ENCODE peak calls at places on chromosomes 2 and 18, in eight cellular contexts. Y is Karpas-422; M is pancreas; O is IMR-90; S is tibial nerve; L is breast epithelium; U is CD4-positive, alpha-beta memory T cell; I is colonic mucosa. F is an unnamed sample. For H3K4me1, the result is how much of the 10 kb centered on the place peaks cover.

GRCh38 chr18:67590571-67591141 is 74.1 kb upstream of the DSEL start:
- DNase-seq in Y (peak), M (no peak), O (peak), S (no peak), L (no peak), U (no peak), I (no peak), F (no peak)

GRCh38 chr2:183903026-183903425 is 695.3 kb upstream of the ZNF804A start:
- DNase-seq in Y (no peak), M (no peak), O (no peak), S (no peak), L (no peak), U (no peak), I (no peak), F (no peak)

GRCh38 chr2:147538088-147538487 is 306.7 kb upstream of the ACVR2A start:
- DNase-seq in Y (no peak), M (no peak), O (peak), S (no peak), L (no peak), U (no peak), I (no peak), F (no peak)

GRCh38 chr2:98654702-98655488 is 46.5 kb downstream of the UNC50 start:
- DNase-seq in Y (no peak), M (no peak), O (no peak), S (no peak), L (no peak), U (peak), I (no peak), F (no peak)

GRCh38 chr2:168825149-168825548 is 22.7 kb downstream of the NOSTRIN start:
- DNase-seq in Y (no peak), M (no peak), O (no peak), S (no peak), L (no peak), U (no peak), I (no peak), F (no peak)

GRCh38 chr2:241095594-241096290 is 6.3 kb downstream of the MTERF4 start:
- DNase-seq in Y (no peak), M (no peak), O (no peak), S (no peak), L (no peak), U (peak), I (no peak), F (no peak)

GRCh38 chr18:61628085-61628484 is 264.7 kb downstream of the RNF152 start:
- DNase-seq in Y (no peak), M (no peak), O (peak), S (no peak), L (no peak), U (no peak), I (no peak), F (no peak)

GRCh38 chr2:80061881-80062280 is 242.7 kb downstream of the LRRTM1 start:
- DNase-seq in Y (no peak), M (no peak), O (no peak), S (no peak), L (no peak), U (no peak), I (no peak), F (no peak)

GRCh38 chr2:233353769-233354499 is at the start of gene DGKD:
- DNase-seq in Y (peak), M (peak), O (no peak), S (peak), L (no peak), U (peak), I (peak), F (peak)

DNA sequence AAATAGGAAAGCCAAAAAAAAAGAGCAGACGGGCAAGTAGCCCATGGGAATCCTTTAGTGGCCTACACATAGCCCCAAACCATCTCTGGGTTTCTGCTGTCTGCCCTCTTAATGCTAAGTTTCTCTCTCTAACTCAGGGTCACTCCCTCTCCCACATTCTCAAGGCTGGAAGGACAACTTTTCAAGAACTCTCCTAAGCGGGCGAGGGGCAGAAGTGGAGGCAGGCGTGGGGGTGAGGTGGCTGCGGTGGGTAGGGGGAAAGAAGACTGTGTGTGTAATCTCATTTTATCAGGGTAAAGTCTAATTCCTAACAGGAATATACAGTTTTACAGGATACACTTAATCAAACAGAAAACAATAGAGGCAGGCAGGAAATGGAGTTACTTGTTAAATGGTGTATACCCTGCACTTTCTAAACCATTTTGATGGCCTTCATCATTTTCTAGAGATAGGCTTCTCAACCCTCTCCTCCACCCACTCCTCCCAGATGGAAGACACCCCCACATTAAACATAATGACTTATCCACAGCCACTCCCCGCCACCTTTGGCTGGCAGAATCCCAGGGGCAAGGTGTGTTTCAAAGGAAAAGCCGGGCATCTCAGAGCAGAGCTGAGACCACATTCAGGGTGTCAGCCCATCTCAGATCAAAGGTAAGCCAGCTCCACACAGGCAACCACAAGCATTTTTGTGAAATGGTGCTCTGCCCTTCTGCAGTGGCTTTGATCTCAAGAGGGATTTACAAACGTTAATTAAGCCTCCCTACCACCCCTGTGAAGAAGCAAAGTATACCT is 6.8 kb downstream of the SMAD7 start:
- DNase-seq in Y (no peak), M (no peak), O (no peak), S (no peak), L (no peak), U (peak), I (peak), F (no peak)
- H3K4me1 ChIP-seq in Y (under half), M (half or more), O (half or more), S (half or more), L (under half), U (half or more), I (under half), F (half or more)

DNA sequence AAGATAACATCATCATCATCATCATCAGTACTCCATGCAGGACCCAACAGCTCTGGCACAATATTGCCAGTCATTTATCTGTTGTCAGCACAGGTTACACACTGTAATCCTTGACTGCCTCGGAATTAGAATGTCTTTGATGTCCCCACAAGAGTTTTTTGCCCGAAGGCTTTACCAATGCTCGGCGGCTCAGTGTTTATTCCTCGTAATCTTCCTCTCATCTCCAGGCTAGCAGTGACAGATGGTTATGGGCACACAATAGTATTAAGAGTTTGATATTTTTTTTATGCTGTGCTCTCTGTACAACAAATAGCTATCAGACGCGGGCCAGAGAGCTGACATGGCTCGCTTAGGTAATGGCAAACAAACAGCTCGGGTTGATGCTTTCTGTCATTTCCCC is 515.2 kb downstream of the ZEB2 start:
- DNase-seq in Y (no peak), M (no peak), O (no peak), S (no peak), L (no peak), U (no peak), I (no peak), F (no peak)
- H3K4me1 ChIP-seq in Y (under half), M (under half), O (under half), S (under half), L (under half), U (under half), I (under half), F (under half)

DNA sequence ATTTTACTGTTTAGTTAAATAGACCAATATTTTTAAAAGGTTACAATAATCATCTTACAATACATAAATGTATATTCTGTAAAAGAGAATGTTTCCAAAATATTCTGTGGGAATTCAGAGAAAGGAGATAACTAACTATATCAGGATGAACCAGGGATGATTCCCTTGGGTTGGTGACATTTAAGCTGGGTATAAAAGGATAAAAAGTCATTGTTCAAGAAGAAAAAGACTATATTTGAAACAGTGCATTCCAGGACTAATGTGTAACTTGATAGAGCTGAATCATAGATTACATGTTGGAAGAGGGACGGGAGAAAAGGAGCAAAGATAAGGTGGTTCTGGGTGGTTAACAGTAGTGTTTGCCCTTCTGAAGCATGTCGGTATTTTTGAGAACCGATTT is 10.1 kb downstream of the RASGRP3 start:
- DNase-seq in Y (no peak), M (no peak), O (no peak), S (no peak), L (no peak), U (no peak), I (no peak), F (no peak)
- H3K4me1 ChIP-seq in Y (under half), M (under half), O (under half), S (under half), L (under half), U (under half), I (under half), F (under half)

DNA sequence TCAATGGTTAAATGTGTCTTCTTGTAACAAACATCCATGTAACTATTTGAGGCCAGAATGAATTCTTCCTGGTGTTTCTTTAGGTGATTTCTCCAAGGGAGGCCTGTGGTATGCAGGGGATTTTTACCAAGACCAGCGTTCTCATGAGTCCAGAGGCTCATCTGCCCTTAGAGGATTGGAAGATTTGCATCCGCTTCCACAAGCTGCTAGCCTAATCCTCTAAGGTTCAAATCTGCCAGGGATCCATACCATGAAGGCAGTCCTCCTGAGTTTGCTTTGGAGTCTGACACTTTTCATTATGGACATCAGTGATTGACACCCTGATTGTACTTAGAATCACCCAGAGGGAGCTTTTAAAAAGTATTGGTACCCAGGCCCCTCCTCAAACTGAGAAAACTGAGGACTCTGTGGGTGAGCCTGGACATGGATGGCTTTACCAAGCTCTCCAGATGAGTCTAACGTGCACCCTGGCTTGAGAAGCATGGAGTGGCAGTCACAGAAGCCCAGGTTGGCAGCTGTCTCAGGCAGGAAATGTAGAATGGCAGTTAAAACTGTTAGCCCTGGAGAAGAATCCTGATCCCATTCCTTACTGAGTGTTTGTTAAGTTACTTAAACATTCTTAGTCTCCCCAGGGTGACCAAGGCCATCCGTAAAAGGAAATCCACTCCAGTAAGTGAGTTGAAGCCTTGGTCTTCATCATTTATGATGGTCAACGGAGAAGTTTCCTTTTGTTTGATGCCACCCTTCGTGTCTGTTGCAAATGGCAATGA is 95.3 kb upstream of the RMDN2 start:
- DNase-seq in Y (no peak), M (no peak), O (no peak), S (no peak), L (no peak), U (no peak), I (no peak), F (no peak)
- H3K4me1 ChIP-seq in Y (under half), M (under half), O (under half), S (under half), L (under half), U (under half), I (under half), F (under half)

DNA sequence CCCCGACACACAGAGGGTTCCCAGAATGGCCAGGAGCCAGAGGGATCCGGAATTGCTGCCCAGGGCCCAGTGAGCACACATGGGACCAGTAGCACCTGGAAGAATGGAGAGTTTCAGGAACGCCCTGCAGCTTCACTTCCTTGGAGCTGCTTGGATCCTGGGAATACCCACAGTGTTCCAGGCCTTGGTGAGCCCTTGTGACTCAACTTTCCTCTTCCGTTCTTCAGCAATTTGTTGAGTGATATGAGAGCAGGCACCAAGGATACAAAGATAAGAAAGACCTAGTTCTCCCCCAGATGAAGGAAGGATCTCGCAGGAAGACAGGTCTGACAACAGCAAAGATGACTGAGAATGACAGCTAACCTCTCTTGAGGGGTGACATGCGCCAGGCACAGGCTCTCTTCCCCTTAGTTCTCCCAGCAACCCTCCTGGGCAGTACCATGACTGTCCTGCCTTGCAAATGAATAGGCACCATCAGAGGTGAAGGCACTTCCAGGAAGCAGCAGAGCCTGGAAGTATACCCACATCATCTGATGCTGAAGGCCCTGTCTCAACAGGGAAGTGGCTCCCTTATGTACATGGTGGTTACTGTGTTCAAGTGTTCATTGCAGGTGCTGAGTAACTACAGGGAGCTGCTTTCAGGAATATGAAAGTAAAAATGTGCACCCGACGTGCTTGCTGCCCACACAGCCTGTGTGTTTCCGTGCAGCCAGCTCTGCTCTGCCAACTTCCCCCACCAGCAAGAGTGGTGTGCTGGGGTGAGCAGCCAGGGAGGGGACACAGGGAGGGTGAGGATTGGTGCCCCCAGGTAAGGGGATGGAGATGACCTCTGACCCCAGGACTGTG is 116.2 kb downstream of the STPG4 start:
- DNase-seq in Y (no peak), M (no peak), O (no peak), S (no peak), L (no peak), U (no peak), I (no peak), F (no peak)
- H3K4me1 ChIP-seq in Y (under half), M (under half), O (under half), S (half or more), L (under half), U (under half), I (under half), F (under half)

GRCh38 chr2:142984657-142985056 is 107.2 kb downstream of the KYNU start:
- DNase-seq in Y (no peak), M (no peak), O (no peak), S (no peak), L (no peak), U (no peak), I (no peak), F (no peak)
- H3K4me1 ChIP-seq in Y (half or more), M (under half), O (under half), S (under half), L (under half), U (under half), I (under half), F (under half)

DNA sequence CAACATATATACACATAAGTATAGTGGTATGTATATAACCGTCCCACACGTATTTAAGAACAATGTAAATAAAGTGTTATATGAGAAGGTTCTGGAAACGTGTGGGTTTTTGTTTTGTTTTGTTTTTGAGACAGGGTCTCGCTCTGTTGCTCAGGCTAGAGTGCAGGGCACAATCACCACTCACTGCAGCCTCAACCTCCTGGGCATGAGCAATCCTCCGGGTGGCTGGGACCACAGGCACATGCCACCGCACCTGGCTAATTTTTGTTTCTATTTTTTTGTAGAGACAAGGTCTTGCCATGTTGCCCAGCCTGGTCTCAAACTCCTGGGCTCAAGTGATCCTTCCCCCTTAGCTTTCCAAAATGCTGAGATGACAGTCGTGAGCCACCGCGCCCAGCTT is 6.2 kb downstream of the ADAM17 start:
- DNase-seq in Y (peak), M (no peak), O (no peak), S (no peak), L (no peak), U (no peak), I (no peak), F (no peak)
- H3K4me1 ChIP-seq in Y (half or more), M (under half), O (under half), S (half or more), L (under half), U (half or more), I (under half), F (half or more)

GRCh38 chr2:224580248-224580647 is 4.9 kb downstream of the CUL3 start:
- DNase-seq in Y (no peak), M (no peak), O (no peak), S (no peak), L (no peak), U (no peak), I (no peak), F (no peak)
- H3K4me1 ChIP-seq in Y (half or more), M (under half), O (under half), S (half or more), L (under half), U (half or more), I (under half), F (half or more)

DNA sequence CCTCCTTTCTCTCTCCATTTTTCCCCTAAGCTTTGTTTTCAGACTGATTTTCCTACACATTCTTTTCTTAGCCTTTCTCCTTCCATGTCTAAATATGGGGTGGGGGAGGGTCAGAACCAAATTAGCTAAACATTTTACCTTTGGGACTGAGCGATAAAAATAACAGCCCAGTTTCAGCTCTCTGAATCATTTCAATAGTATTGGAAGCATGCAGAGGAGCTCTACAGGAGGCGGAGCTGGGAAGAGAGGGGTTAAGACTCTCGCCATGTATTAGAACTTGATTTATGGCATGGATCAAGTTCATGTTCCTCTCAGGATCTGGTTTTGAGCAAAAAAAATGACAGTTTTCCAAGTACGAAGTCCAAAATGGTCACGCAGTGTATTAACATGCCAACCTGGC is 109.1 kb downstream of the CPO start:
- DNase-seq in Y (no peak), M (no peak), O (peak), S (no peak), L (no peak), U (no peak), I (no peak), F (no peak)
- H3K4me1 ChIP-seq in Y (under half), M (under half), O (under half), S (under half), L (under half), U (under half), I (under half), F (under half)